ENCODE peak calls at places on chromosomes 3 and 15, in four cellular contexts. N is HepG2, C is K562, M is GM12878. G is an unnamed sample.
A peak's percentile ranks its signal among the peaks of the same experiment; 100 is the strongest.

GRCh38 chr15:73691398-73691797 is 7.2 kb downstream of the CD276 start:
- DNase-seq in N (no peak), C (peak; percentile 22), M (no peak), G (no peak)

GRCh38 chr15:68637755-68638405 is 59.1 kb downstream of the CORO2B start:
- DNase-seq in N (no peak), C (no peak), M (no peak), G (no peak)

GRCh38 chr15:60830479-60830878 is 351.5 kb upstream of the ICE2 start:
- DNase-seq in N (no peak), C (no peak), M (no peak), G (no peak)

GRCh38 chr15:40931300-40932142 is 2.4 kb downstream of the DLL4 start:
- DNase-seq in N (no peak), C (no peak), M (no peak), G (no peak)

GRCh38 chr3:4350789-4351163 is 47.6 kb downstream of the SETMAR start:
- DNase-seq in N (peak; percentile 53), C (peak; percentile 69), M (peak; percentile 31), G (peak; percentile 60)

GRCh38 chr3:136626448-136626847 is 125.7 kb downstream of the STAG1 start:
- DNase-seq in N (no peak), C (no peak), M (no peak), G (no peak)

GRCh38 chr15:63439536-63440264 is 58.1 kb upstream of the CA12 start:
- DNase-seq in N (no peak), C (no peak), M (no peak), G (no peak)

GRCh38 chr3:133870822-133871221 is 24.9 kb downstream of the RAB6B start:
- DNase-seq in N (no peak), C (no peak), M (no peak), G (no peak)

GRCh38 chr3:108090066-108090700 is 648 bp downstream of the CD47 start:
- DNase-seq in N (no peak), C (no peak), M (no peak), G (no peak)

GRCh38 chr3:134294302-134294925 is 43.8 kb upstream of the RYK start:
- DNase-seq in N (no peak), C (no peak), M (peak; percentile 75), G (no peak)

GRCh38 chr3:144770813-144771400 is 799.3 kb downstream of the DIPK2A start:
- DNase-seq in N (peak; percentile 32), C (no peak), M (no peak), G (peak; percentile 18)

GRCh38 chr3:14537590-14538450 is 2.3 kb downstream of the GRIP2 start:
- DNase-seq in N (no peak), C (peak; percentile 87), M (no peak), G (peak; percentile 70)

GRCh38 chr3:134846943-134847342 is 51.9 kb downstream of the EPHB1 start:
- DNase-seq in N (peak; percentile 80), C (no peak), M (no peak), G (no peak)

GRCh38 chr3:70774641-70775040 is 462.2 kb upstream of the MDFIC2 start:
- DNase-seq in N (no peak), C (no peak), M (no peak), G (no peak)

GRCh38 chr3:48157950-48158376 is 30.3 kb downstream of the CDC25A start:
- DNase-seq in N (peak; percentile 47), C (peak; percentile 80), M (no peak), G (peak; percentile 72)

GRCh38 chr3:196918968-196919367 is 23.4 kb downstream of the NCBP2 start:
- DNase-seq in N (peak; percentile 18), C (no peak), M (no peak), G (no peak)

GRCh38 chr3:58009749-58010535 is 1.7 kb downstream of the FLNB start:
- DNase-seq in N (no peak), C (no peak), M (no peak), G (no peak)

GRCh38 chr3:112327371-112327951 is 5.5 kb upstream of the CD200 start:
- DNase-seq in N (peak; percentile 39), C (no peak), M (peak; percentile 79), G (peak; percentile 32)

GRCh38 chr3:64225695-64226499 is 631 bp upstream of the PRICKLE2 start:
- DNase-seq in N (no peak), C (no peak), M (no peak), G (no peak)

GRCh38 chr3:11089931-11090330 is 64.4 kb upstream of the HRH1 start:
- DNase-seq in N (no peak), C (no peak), M (no peak), G (no peak)

GRCh38 chr15:38300395-38300794 is 47.8 kb downstream of the SPRED1 start:
- DNase-seq in N (no peak), C (no peak), M (no peak), G (no peak)
- TF ChIP-seq TARDBP in N (no peak), C (no peak), M (no peak), G (no peak)

DNA sequence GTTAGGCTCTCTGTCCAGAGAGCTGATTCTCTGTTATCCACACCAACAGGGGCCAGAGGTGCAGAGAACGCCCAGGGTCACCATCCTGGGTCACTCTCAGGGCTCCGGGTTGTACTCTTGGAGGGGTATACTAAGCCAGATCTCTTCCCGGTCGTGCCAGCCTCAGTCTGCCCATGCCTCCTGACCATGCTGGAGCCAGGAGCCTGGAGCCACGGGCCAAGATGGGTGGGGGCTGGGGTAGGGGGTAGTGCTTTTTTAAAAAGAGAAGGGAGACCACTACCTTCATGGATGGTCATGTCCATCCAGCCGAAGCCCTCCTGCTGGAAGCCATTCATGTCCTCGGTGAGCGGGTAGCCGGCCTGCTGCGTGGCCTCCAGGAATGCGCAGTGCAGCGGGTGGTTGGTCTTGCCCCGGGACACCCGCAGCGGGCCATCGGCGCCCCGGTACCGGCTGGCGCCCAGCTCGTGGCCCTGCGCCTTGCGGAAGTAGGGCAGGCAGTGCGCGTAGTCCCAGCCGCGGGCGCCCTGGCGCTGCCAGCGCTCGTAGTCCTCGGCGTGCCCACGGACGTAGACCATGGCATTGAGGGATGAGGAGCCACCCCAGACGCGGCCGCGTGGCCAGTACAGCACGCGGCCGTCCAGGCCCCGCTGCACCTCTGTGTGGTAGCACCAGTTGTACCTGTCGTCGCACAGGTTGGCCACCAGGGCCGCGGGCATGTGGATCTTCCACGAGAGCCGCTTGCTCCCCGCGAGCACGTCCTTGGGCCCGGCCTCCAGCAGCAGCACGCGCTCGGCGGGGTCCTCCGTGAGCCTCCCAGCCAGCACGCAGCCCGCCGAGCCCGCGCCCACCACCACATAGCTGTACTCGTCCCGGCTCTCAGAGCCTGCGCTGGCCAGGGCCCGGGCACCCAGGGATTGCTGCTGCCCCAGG is 22.9 kb downstream of the CHDH start:
- DNase-seq in N (no peak), C (no peak), M (no peak), G (no peak)
- TF ChIP-seq TARDBP in N (no peak), C (no peak), M (no peak), G (no peak)

GRCh38 chr15:33858836-33859235 is 109.5 kb upstream of the CHRM5 start:
- DNase-seq in N (no peak), C (no peak), M (no peak), G (no peak)
- TF ChIP-seq TARDBP in N (no peak), C (no peak), M (no peak), G (no peak)

GRCh38 chr15:100973351-100974034 is 54.3 kb downstream of the LRRK1 start:
- DNase-seq in N (no peak), C (no peak), M (no peak), G (no peak)
- TF ChIP-seq TARDBP in N (no peak), C (no peak), M (no peak), G (no peak)

DNA sequence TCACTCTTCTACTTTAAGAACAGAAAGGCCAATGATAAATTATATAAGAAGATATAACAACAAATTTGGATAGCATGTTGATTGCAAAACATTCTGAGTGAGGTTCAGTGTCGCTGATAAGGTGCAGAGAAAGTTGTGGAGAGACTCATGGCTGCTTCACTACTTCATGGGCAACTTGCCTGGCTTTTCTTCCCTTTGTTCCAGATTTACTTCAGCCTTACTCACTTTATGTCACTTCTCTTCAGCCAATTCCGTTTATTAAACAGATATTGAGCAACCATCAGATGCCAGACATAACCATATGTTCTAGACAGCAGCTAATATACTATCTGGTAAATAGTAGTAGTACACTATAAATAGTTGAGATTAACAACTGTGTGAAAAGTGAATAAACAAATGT is 150.0 kb upstream of the CHL1 start:
- DNase-seq in N (no peak), C (no peak), M (no peak), G (no peak)
- TF ChIP-seq TARDBP in N (no peak), C (no peak), M (no peak), G (no peak)

DNA sequence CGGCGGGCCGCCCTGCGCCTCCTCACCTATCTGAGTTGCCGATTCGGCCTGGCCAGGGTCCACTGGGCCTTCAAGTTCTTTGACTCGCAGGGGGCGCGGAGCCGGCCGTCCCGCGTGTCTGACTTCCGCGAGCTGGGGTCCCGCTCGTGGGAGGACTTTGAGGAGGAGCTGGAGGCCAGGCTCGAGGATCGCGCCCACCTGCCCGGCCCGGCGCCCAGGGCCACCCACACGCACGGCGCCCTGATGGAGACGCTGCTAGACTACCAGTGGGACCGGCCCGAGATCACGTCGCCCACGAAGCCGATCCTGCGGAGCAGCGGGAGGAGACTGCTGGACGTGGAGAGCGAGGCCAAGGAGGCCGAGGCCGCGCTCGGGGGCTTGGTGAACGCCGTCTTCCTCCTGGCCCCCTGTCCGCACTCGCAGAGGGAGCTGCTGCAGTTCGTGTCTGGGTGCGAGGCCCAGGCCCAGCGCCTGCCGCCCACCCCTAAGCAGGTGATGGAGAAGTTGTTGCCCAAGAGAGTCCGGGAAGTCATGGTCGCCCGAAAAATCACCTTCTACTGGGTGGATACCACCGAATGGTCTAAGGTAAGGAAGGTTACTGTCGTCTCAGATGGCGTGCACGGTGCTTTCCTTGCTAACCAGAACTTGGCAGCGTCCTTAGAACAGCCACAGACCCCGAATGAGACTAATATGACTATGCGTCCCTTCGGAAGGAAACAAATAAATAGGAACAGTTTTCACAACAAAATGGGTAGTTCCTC is 567 bp downstream of the TICRR start:
- DNase-seq in N (no peak), C (no peak), M (no peak), G (no peak)
- TF ChIP-seq TARDBP in N (no peak), C (no peak), M (no peak), G (no peak)

GRCh38 chr15:77852241-77853007 is 219.7 kb upstream of the LINGO1 start:
- DNase-seq in N (no peak), C (no peak), M (no peak), G (no peak)

GRCh38 chr15:77853008-77853328 is 220.3 kb upstream of the LINGO1 start:
- DNase-seq in N (no peak), C (no peak), M (no peak), G (no peak)

GRCh38 chr15:77851696-77852095 is 219.0 kb upstream of the LINGO1 start:
- DNase-seq in N (peak; percentile 6), C (no peak), M (no peak), G (no peak)

GRCh38 chr15:77853910-77854309 is 221.2 kb upstream of the LINGO1 start:
- DNase-seq in N (no peak), C (no peak), M (no peak), G (no peak)

DNA sequence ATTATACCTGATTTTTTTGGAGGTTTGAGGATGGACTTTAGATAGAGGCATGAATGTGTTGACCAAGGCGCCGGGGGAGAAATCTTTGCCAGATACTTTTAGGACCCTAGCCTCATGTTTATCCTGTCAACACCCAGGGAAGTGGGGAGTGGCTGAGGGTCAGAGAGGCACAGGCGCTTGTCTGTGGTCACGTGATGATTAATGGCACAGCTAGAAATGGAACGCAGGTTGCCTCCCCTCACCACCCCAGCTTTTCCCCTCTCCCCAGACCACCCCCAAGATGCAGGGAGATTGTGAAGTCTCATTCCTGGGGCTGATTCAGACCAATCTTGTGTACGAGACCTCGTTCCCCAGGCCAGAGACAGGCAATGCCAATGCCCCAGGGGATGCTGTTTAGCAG is 218.4 kb upstream of the LINGO1 start:
- DNase-seq in N (no peak), C (no peak), M (no peak), G (no peak)
- TF ChIP-seq TARDBP in N (no peak), C (no peak), M (no peak), G (no peak)